ENCODE peak calls at places on chromosomes 7 and 10, in eight cellular contexts. O, K, V, M, L, J, B and R are unnamed samples.

GRCh38 chr7:37284805-37285211 is 163.9 kb downstream of the ELMO1 start:
- DNase-seq in K (peak), J (peak), M (no peak), V (peak), O (peak), B (peak), L (peak), R (peak)

GRCh38 chr7:112302566-112302965 is 96.1 kb downstream of the ZNF277 start:
- DNase-seq in M (no peak), K (no peak), J (no peak), O (no peak), B (no peak), V (no peak), L (no peak), R (no peak)

GRCh38 chr10:77274046-77274795 is 363.4 kb downstream of the KCNMA1 start:
- DNase-seq in B (no peak), O (no peak), J (no peak), V (no peak), L (no peak), K (no peak), M (no peak), R (no peak)

GRCh38 chr10:71302874-71303568 is 16.0 kb upstream of the SLC29A3 start:
- DNase-seq in J (no peak), K (no peak), M (no peak), L (no peak), B (peak), V (no peak), O (peak), R (no peak)

GRCh38 chr7:129144834-129145668 is 544 bp downstream of the TSPAN33 start:
- DNase-seq in B (no peak), O (no peak), J (no peak), L (no peak), K (peak), M (no peak), V (peak), R (no peak)

GRCh38 chr7:151440799-151441443 is 980 bp upstream of the CRYGN start:
- DNase-seq in B (no peak), M (no peak), L (no peak), J (no peak), V (no peak), K (no peak), O (no peak), R (no peak)

GRCh38 chr7:17620588-17620987 is 319.7 kb downstream of the SNX13 start:
- DNase-seq in O (no peak), M (no peak), B (no peak), J (no peak), K (no peak), V (no peak), L (no peak), R (no peak)

GRCh38 chr10:125096371-125096770 is 64.0 kb downstream of the CTBP2 start:
- DNase-seq in V (no peak), J (no peak), B (no peak), L (no peak), M (no peak), O (no peak), K (no peak), R (no peak)

GRCh38 chr7:33422825-33423645 is 293.7 kb downstream of the BBS9 start:
- DNase-seq in J (no peak), L (no peak), V (no peak), O (no peak), B (no peak), K (no peak), M (no peak), R (no peak)

GRCh38 chr7:27605689-27606269 is 56.9 kb downstream of the HIBADH start:
- DNase-seq in L (no peak), J (no peak), M (no peak), O (no peak), V (no peak), K (no peak), B (peak), R (peak)

GRCh38 chr10:62694537-62695126 is 109.9 kb upstream of the ADO start:
- DNase-seq in L (no peak), M (no peak), J (no peak), V (no peak), O (no peak), K (no peak), B (no peak), R (no peak)

GRCh38 chr7:101618207-101618839 is 10.8 kb downstream of the MYL10 start:
- DNase-seq in J (no peak), L (no peak), O (no peak), M (no peak), K (no peak), B (no peak), V (no peak), R (no peak)

GRCh38 chr10:83127942-83128575 is 1011.2 kb upstream of the GHITM start:
- DNase-seq in V (no peak), B (no peak), J (no peak), K (no peak), L (peak), M (no peak), O (no peak), R (no peak)

GRCh38 chr7:142626420-142627035 is 122.7 kb upstream of the PRSS1 start:
- DNase-seq in L (peak), O (peak), V (peak), J (no peak), M (peak), B (peak), K (peak), R (peak)

GRCh38 chr10:59578013-59578412 is 131.6 kb downstream of the SLC16A9 start:
- DNase-seq in J (no peak), O (no peak), B (no peak), L (no peak), K (no peak), M (no peak), V (no peak), R (no peak)

GRCh38 chr7:80302636-80303035 is 168.0 kb downstream of the GNAI1 start:
- DNase-seq in L (no peak), J (no peak), O (no peak), B (no peak), V (no peak), M (no peak), K (no peak), R (no peak)

GRCh38 chr10:80699602-80700039 is 161.9 kb downstream of the SH2D4B start:
- DNase-seq in J (peak), M (peak), L (peak), O (peak), K (peak), B (peak), V (peak), R (peak)

GRCh38 chr10:43854042-43854441 is 205.4 kb upstream of the ZNF32 start:
- DNase-seq in B (no peak), M (no peak), O (no peak), L (no peak), V (no peak), K (no peak), J (no peak), R (no peak)